ENCODE peak calls at places on chromosomes 6 and 20, in six cellular contexts. S is PC-3; F is NCI-H1930; N is AG04449; Z is activated CD4-positive, alpha-beta T cell treated with anti-CD3 and anti-CD28 coated beads, Interleukin-2, amount 50 U/mL, for 48 hours; G is NCI-H2081. U is an unnamed sample.

GRCh38 chr6:5995705-5996686 is 10.7 kb downstream of the NRN1 start:
- DNase-seq in N (no peak), F (peak), S (no peak), Z (peak), G (peak), U (no peak)

GRCh38 chr20:19233025-19233794 is 20.8 kb downstream of the SLC24A3 start:
- DNase-seq in Z (no peak), N (no peak), G (no peak), S (no peak), F (no peak), U (no peak)

GRCh38 chr6:11609324-11610071 is 71.9 kb downstream of the TMEM170B start:
- DNase-seq in Z (no peak), G (no peak), F (no peak), S (peak), N (peak), U (no peak)

GRCh38 chr6:52545844-52546119 is 31.1 kb downstream of the TRAM2 start:
- DNase-seq in F (no peak), G (no peak), N (no peak), S (no peak), Z (no peak), U (no peak)

GRCh38 chr6:21751608-21752007 is 158.1 kb downstream of the SOX4 start:
- DNase-seq in N (no peak), Z (no peak), G (no peak), F (no peak), S (no peak), U (no peak)

GRCh38 chr20:59177266-59178250 is 13.9 kb downstream of the ZNF831 start:
- DNase-seq in F (no peak), G (no peak), S (no peak), N (no peak), Z (peak), U (peak)

GRCh38 chr6:152723398-152723797 is 25.7 kb downstream of the MYCT1 start:
- DNase-seq in N (peak), Z (no peak), S (no peak), G (no peak), F (no peak), U (no peak)

GRCh38 chr20:4113996-4114603 is 98.7 kb upstream of the RNF24 start:
- DNase-seq in F (no peak), S (no peak), N (no peak), Z (no peak), G (no peak), U (no peak)

GRCh38 chr6:75691012-75691411 is 58.0 kb upstream of the MYO6 start:
- DNase-seq in G (no peak), S (peak), N (no peak), F (no peak), Z (no peak), U (no peak)

GRCh38 chr6:13624871-13625288 is 9.7 kb downstream of the NOL7 start:
- DNase-seq in G (peak), S (peak), N (no peak), F (no peak), Z (peak), U (no peak)

GRCh38 chr6:74573613-74574012 is 632.2 kb downstream of the COL12A1 start:
- DNase-seq in Z (no peak), F (no peak), N (no peak), S (no peak), G (no peak), U (no peak)

GRCh38 chr6:31871068-31871659 is 7.6 kb downstream of the SLC44A4 start:
- DNase-seq in G (no peak), S (no peak), N (no peak), Z (no peak), F (no peak), U (no peak)

GRCh38 chr20:25006431-25007167 is 14.0 kb upstream of the APMAP start:
- DNase-seq in G (no peak), F (no peak), Z (no peak), N (no peak), S (no peak), U (no peak)

GRCh38 chr6:110390404-110390803 is 25.0 kb downstream of the DDO start:
- DNase-seq in G (no peak), S (no peak), Z (no peak), N (no peak), F (no peak), U (no peak)

GRCh38 chr6:20698675-20699074 is 164.4 kb downstream of the CDKAL1 start:
- DNase-seq in F (no peak), S (no peak), Z (no peak), N (no peak), G (no peak), U (no peak)

GRCh38 chr6:133761706-133762105 is 127.2 kb upstream of the TCF21 start:
- DNase-seq in F (no peak), Z (no peak), S (no peak), N (no peak), G (no peak), U (no peak)

GRCh38 chr20:49545572-49545971 is 22.4 kb downstream of the PTGIS start:
- DNase-seq in Z (no peak), G (no peak), S (peak), N (no peak), F (no peak), U (no peak)

GRCh38 chr6:70166088-70166958 is 136.6 kb downstream of the COL9A1 start:
- DNase-seq in F (peak), G (peak), Z (peak), N (peak), S (peak), U (no peak)

GRCh38 chr6:27786048-27786447 is 126.1 kb downstream of the OR2B2 start:
- DNase-seq in S (no peak), Z (no peak), N (no peak), G (no peak), F (no peak), U (no peak)

GRCh38 chr6:106870824-106871300 is 103.7 kb downstream of the CD24 start:
- DNase-seq in F (no peak), Z (no peak), N (no peak), S (peak), G (no peak), U (no peak)

GRCh38 chr6:165615629-165616028 is 47.4 kb downstream of the PDE10A start:
- DNase-seq in Z (no peak), N (no peak), G (no peak), F (no peak), S (no peak), U (no peak)

GRCh38 chr20:760751-761417 is 7.4 kb downstream of the SLC52A3 start:
- DNase-seq in G (no peak), F (peak), N (no peak), Z (peak), S (no peak), U (no peak)

GRCh38 chr6:156585859-156586258 is 191.3 kb upstream of the ARID1B start:
- DNase-seq in N (no peak), F (no peak), G (peak), Z (no peak), S (no peak), U (no peak)

GRCh38 chr20:63898882-63899558 is 4.1 kb downstream of the DNAJC5 start:
- DNase-seq in N (no peak), G (no peak), S (no peak), F (no peak), Z (peak), U (no peak)

GRCh38 chr20:50245561-50246366 is 55.1 kb downstream of the CEBPB start:
- DNase-seq in G (no peak), N (no peak), S (peak), Z (no peak), F (no peak), U (no peak)

GRCh38 chr6:41422156-41422555 is 86.7 kb downstream of the NCR2 start:
- DNase-seq in N (no peak), S (no peak), Z (no peak), F (no peak), G (no peak), U (no peak)

GRCh38 chr20:881051-881820 is 34.9 kb downstream of the ANGPT4 start:
- DNase-seq in Z (peak), S (peak), N (no peak), G (no peak), F (no peak), U (no peak)

GRCh38 chr6:33820243-33820642 is 16.4 kb upstream of the MLN start:
- DNase-seq in G (no peak), S (no peak), N (no peak), Z (no peak), F (no peak), U (no peak)

GRCh38 chr6:151702851-151703629 is 104.4 kb upstream of the ESR1 start:
- DNase-seq in S (peak), G (no peak), F (no peak), N (no peak), Z (no peak), U (no peak)

GRCh38 chr6:110329348-110329728 is 28.8 kb downstream of the METTL24 start:
- DNase-seq in N (no peak), F (no peak), Z (no peak), S (no peak), G (no peak), U (no peak)

GRCh38 chr6:89494131-89494793 is 61.3 kb downstream of the ANKRD6 start:
- DNase-seq in S (peak), F (no peak), Z (no peak), N (no peak), G (no peak), U (no peak)

GRCh38 chr6:163001341-163001740 is 273.6 kb downstream of the PACRG start:
- DNase-seq in N (no peak), S (no peak), F (no peak), G (no peak), Z (no peak), U (no peak)

GRCh38 chr6:46748940-46749503 is 2.3 kb downstream of the ANKRD66 start:
- DNase-seq in Z (no peak), F (no peak), G (no peak), N (no peak), S (no peak), U (no peak)

U was measured in activated CD8-positive, alpha-beta memory T cell treated with anti-CD3 and anti-CD28 coated beads for 4 hours.